ENCODE peak calls at places on chromosome 4, in four cellular contexts. J is uterus, Q is endothelial cell of umbilical vein, U is mucosa of descending colon. S is an unnamed sample.

GRCh38 chr4:165404696-165405095 is 25.9 kb downstream of the CPE start:
- DNase-seq in J (no peak), Q (no peak), U (no peak), S (no peak)

GRCh38 chr4:19300213-19300612 is 951.5 kb upstream of the SLIT2 start:
- DNase-seq in J (no peak), Q (no peak), U (no peak), S (no peak)

GRCh38 chr4:147049940-147050852 is 104.5 kb upstream of the TTC29 start:
- DNase-seq in J (no peak), Q (no peak), U (no peak), S (no peak)

GRCh38 chr4:123477804-123478209 is 81.2 kb downstream of the SPRY1 start:
- DNase-seq in J (no peak), Q (peak), U (peak), S (peak)

GRCh38 chr4:59712474-59712873 is 1487.7 kb upstream of the ADGRL3 start:
- DNase-seq in J (no peak), Q (no peak), U (no peak), S (no peak)

GRCh38 chr4:140308366-140309123 is 64.9 kb upstream of the SCOC start:
- DNase-seq in J (peak), Q (no peak), U (peak), S (no peak)

GRCh38 chr4:23782778-23783455 is 106.9 kb downstream of the PPARGC1A start:
- DNase-seq in J (no peak), Q (no peak), U (no peak), S (no peak)

GRCh38 chr4:178471385-178471784 is 1029.1 kb upstream of the AGA start:
- DNase-seq in J (no peak), Q (no peak), U (no peak), S (no peak)

GRCh38 chr4:45803994-45804393 is 319.9 kb downstream of the GABRG1 start:
- DNase-seq in J (no peak), Q (no peak), U (no peak), S (no peak)

GRCh38 chr4:67713531-67714247 is 12.7 kb upstream of the UBA6 start:
- DNase-seq in J (no peak), Q (peak), U (peak), S (no peak)

GRCh38 chr4:142886566-142886965 is 40.5 kb upstream of the INPP4B start:
- DNase-seq in J (no peak), Q (no peak), U (no peak), S (no peak)

GRCh38 chr4:142881331-142881730 is 35.2 kb upstream of the INPP4B start:
- DNase-seq in J (no peak), Q (no peak), U (no peak), S (no peak)

DNA sequence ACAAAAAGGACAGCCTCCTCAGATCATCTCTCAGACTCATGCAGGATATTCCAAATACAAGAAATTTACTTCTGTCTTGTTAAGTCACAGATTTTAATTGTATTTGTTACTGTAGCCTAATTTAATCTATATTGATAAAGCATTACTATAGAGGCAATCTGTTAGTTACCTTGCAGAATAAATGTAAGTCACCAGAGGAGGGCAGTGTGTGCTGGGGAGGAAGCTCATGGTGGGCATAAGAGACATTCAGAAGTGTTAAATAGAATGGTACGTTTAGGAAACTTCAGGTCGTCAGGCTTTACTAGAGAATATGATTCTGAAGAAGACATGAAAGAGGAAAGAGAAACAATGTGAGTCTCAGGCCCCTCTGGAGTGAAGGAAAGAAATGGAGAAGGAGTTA is 37.3 kb upstream of the INPP4B start:
- DNase-seq in J (no peak), Q (peak), U (peak), S (no peak)
- TF ChIP-seq CTCF in J (peak), Q (peak), U (no peak), S (no peak)

GRCh38 chr4:158496030-158496741 is 25.5 kb upstream of the RXFP1 start:
- DNase-seq in J (no peak), Q (peak), U (peak), S (no peak)
- TF ChIP-seq CTCF in J (no peak), Q (peak), U (peak), S (no peak)

GRCh38 chr4:139234258-139234657 is 45.8 kb downstream of the MGARP start:
- DNase-seq in J (no peak), Q (no peak), U (no peak), S (no peak)

GRCh38 chr4:139223682-139224317 is 46.8 kb upstream of the ELF2 start:
- DNase-seq in J (peak), Q (peak), U (peak), S (no peak)

GRCh38 chr4:139232751-139233150 is 47.3 kb downstream of the MGARP start:
- DNase-seq in J (no peak), Q (no peak), U (no peak), S (no peak)

GRCh38 chr4:139227729-139228404 is 50.8 kb upstream of the ELF2 start:
- DNase-seq in J (no peak), Q (no peak), U (peak), S (no peak)

GRCh38 chr4:139229534-139230039 is 50.4 kb downstream of the MGARP start:
- DNase-seq in J (no peak), Q (peak), U (peak), S (no peak)
- TF ChIP-seq CTCF in J (peak), Q (peak), U (peak), S (peak)

DNA sequence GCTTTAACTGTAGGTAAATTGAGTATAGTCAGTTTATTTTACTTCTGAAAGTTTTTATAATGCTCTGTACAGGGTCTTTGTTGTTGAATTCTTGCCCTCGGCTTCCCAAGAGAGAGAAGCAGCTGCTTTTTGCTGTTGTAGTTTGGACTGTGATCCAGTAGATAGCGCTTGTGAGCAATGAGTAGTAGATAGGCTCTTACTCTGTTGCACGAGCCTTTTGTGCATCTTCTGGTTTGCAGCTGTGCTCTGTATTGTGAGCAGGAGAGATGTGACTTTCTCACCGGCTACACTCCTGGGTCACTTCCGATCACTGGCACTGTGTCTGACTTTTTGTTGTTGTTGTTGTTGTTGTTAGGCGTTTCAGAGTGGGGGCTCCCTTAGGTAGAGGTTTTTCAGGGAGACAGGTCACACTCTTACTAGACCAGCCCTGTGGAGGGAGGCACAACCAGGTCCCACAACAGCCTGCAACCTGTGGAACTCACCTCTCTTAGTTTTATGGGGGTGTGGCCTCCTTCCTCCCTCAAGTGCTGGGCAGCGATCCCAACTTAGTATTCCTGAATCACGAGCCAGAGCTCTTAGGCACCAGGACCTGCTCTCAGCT is 822.1 kb upstream of the GALNTL6 start:
- DNase-seq in J (no peak), Q (no peak), U (peak), S (no peak)
- TF ChIP-seq CTCF in J (no peak), Q (no peak), U (no peak), S (no peak)

S was measured in natural killer cell.